ENCODE peak calls at places on chromosomes 6 and 20, in four cellular contexts. One of them, this sample, is unnamed.

GRCh38 chr6:137983269-137983668 is 116.2 kb downstream of the TNFAIP3 start:
- DNase-seq in bronchial epithelial cell: no peak
- DNase-seq in heart left ventricle: no peak
- DNase-seq in pancreas: no peak
- DNase-seq in this sample: no peak

GRCh38 chr6:30344191-30344867 is 627 bp upstream of the RPP21 start:
- DNase-seq in pancreas: no peak
- DNase-seq in heart left ventricle: no peak
- DNase-seq in bronchial epithelial cell: no peak
- DNase-seq in this sample: no peak

GRCh38 chr6:153965996-153966395 is 73.0 kb upstream of the OPRM1 start:
- DNase-seq in bronchial epithelial cell: no peak
- DNase-seq in pancreas: no peak
- DNase-seq in heart left ventricle: no peak
- DNase-seq in this sample: no peak

GRCh38 chr6:44569931-44570385 is 182.5 kb downstream of the CDC5L start:
- DNase-seq in heart left ventricle: peak; percentile 59
- DNase-seq in bronchial epithelial cell: no peak
- DNase-seq in pancreas: no peak
- DNase-seq in this sample: peak; percentile 51

GRCh38 chr20:53097371-53097770 is 125.2 kb downstream of the TSHZ2 start:
- DNase-seq in heart left ventricle: no peak
- DNase-seq in pancreas: no peak
- DNase-seq in bronchial epithelial cell: no peak
- DNase-seq in this sample: no peak

GRCh38 chr6:13709698-13710551 is 1.7 kb downstream of the RANBP9 start:
- DNase-seq in pancreas: no peak
- DNase-seq in bronchial epithelial cell: peak; percentile 62
- DNase-seq in heart left ventricle: no peak
- DNase-seq in this sample: no peak

GRCh38 chr6:35713006-35713405 is 23.8 kb upstream of the ARMC12 start:
- DNase-seq in pancreas: no peak
- DNase-seq in bronchial epithelial cell: no peak
- DNase-seq in heart left ventricle: no peak
- DNase-seq in this sample: no peak

GRCh38 chr6:52517502-52518278 is 59.2 kb downstream of the TRAM2 start:
- DNase-seq in heart left ventricle: peak; percentile 90
- DNase-seq in bronchial epithelial cell: peak; percentile 92
- DNase-seq in pancreas: peak; percentile 77
- DNase-seq in this sample: peak; percentile 70

DNA sequence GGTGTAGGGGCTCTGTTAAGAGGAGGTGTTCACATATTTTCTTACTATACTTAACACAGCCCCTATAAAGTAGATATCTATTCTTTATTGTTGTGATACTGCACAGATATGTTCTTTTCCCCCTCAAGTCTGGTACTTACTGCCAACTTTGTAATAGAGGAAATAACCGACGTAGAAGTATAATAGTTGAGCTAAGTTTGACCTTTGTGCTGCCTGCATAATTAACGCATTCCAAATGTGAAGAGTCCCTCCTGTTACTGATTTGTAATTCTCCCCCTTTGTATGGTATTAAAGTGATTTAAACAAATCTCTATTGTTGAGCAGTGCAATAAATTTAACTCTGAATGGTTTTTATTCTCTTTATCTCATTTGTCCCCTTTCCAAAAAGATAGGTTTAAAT is 39.0 kb downstream of the PHF3 start:
- DNase-seq in pancreas: no peak
- DNase-seq in heart left ventricle: no peak
- DNase-seq in bronchial epithelial cell: no peak
- DNase-seq in this sample: no peak
- H3K4me3 ChIP-seq in pancreas: no peak overlapping the region
- H3K4me3 ChIP-seq in heart left ventricle: no peak overlapping the region
- H3K4me3 ChIP-seq in bronchial epithelial cell: no peak overlapping the region
- H3K4me3 ChIP-seq in this sample: no peak overlapping the region

DNA sequence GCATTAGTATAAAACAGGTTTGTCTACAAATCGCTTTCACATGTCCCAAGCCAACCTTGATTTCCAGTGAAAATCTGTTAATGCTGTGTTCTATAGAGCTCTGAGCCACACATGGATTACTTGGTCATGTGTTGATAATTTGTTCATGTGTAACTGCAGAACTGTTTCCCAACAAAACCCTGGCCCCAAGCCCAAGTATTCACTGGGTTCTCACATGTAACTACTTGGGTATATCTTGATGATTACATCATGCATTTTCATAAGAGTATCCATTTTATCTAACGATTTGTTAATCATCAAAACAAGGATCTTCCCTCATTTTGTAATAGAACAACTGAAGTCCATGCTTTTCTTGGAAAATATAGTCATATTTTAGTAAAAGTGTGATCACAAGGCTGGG is 657.6 kb downstream of the PRKN start:
- DNase-seq in pancreas: no peak
- DNase-seq in bronchial epithelial cell: no peak
- DNase-seq in heart left ventricle: no peak
- DNase-seq in this sample: no peak
- H3K4me3 ChIP-seq in pancreas: no peak overlapping the region
- H3K4me3 ChIP-seq in bronchial epithelial cell: no peak overlapping the region
- H3K4me3 ChIP-seq in heart left ventricle: no peak overlapping the region
- H3K4me3 ChIP-seq in this sample: no peak overlapping the region

GRCh38 chr20:23034721-23035671 is at the start of gene SSTR4:
- DNase-seq in heart left ventricle: no peak
- DNase-seq in bronchial epithelial cell: no peak
- DNase-seq in pancreas: no peak
- DNase-seq in this sample: no peak
- H3K4me3 ChIP-seq in heart left ventricle: peak within 1 kb of the TSS; percentile 12
- H3K4me3 ChIP-seq in bronchial epithelial cell: no peak within 1 kb of the TSS
- H3K4me3 ChIP-seq in pancreas: no peak within 1 kb of the TSS
- H3K4me3 ChIP-seq in this sample: peak within 1 kb of the TSS; percentile 19

GRCh38 chr20:57395111-57395959 is 4.1 kb downstream of the RBM38 start:
- DNase-seq in pancreas: peak; percentile 28
- DNase-seq in bronchial epithelial cell: peak; percentile 53
- DNase-seq in heart left ventricle: peak; percentile 86
- DNase-seq in this sample: peak; percentile 86
- H3K4me3 ChIP-seq in pancreas: no peak overlapping the region
- H3K4me3 ChIP-seq in bronchial epithelial cell: no peak overlapping the region
- H3K4me3 ChIP-seq in heart left ventricle: peak overlapping the region; percentile 27
- H3K4me3 ChIP-seq in this sample: no peak overlapping the region

DNA sequence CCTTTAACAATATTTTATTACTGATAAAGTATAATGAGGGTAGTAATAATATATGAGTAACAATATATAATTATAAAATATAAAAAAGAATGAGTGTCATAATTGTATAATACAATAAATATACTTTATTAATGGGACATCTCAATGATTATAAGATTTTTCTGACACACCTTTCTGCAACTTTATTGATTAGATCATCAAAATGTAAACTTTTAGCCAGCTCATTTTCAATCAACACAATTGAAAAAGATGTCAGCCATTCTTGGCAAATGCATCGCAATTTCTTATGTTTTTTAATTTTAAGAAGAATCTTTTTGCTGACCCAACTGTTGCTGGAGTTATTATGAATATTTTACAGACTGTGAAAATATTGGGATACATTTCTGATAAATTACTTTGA is 132.4 kb upstream of the RNF217 start:
- DNase-seq in bronchial epithelial cell: no peak
- DNase-seq in heart left ventricle: no peak
- DNase-seq in pancreas: no peak
- DNase-seq in this sample: no peak
- H3K4me3 ChIP-seq in bronchial epithelial cell: no peak overlapping the region
- H3K4me3 ChIP-seq in heart left ventricle: no peak overlapping the region
- H3K4me3 ChIP-seq in pancreas: no peak overlapping the region
- H3K4me3 ChIP-seq in this sample: no peak overlapping the region

GRCh38 chr6:5999688-6000608 is 6.8 kb downstream of the NRN1 start:
- DNase-seq in pancreas: no peak
- DNase-seq in bronchial epithelial cell: no peak
- DNase-seq in heart left ventricle: no peak
- DNase-seq in this sample: no peak
- H3K4me3 ChIP-seq in pancreas: no peak overlapping the region
- H3K4me3 ChIP-seq in bronchial epithelial cell: no peak overlapping the region
- H3K4me3 ChIP-seq in heart left ventricle: peak overlapping the region; percentile 38
- H3K4me3 ChIP-seq in this sample: peak overlapping the region; percentile 24

GRCh38 chr20:5074050-5074674 is 45.6 kb downstream of the PCNA start:
- DNase-seq in bronchial epithelial cell: no peak
- DNase-seq in heart left ventricle: no peak
- DNase-seq in pancreas: no peak
- DNase-seq in this sample: no peak

GRCh38 chr20:5070081-5070480 is 49.7 kb downstream of the PCNA start:
- DNase-seq in pancreas: no peak
- DNase-seq in heart left ventricle: no peak
- DNase-seq in bronchial epithelial cell: no peak
- DNase-seq in this sample: no peak

GRCh38 chr20:5073154-5074049 is 46.4 kb downstream of the PCNA start:
- DNase-seq in bronchial epithelial cell: peak; percentile 73
- DNase-seq in heart left ventricle: peak; percentile 89
- DNase-seq in pancreas: peak; percentile 92
- DNase-seq in this sample: peak; percentile 50

GRCh38 chr20:5070570-5070969 is 49.2 kb downstream of the PCNA start:
- DNase-seq in pancreas: no peak
- DNase-seq in bronchial epithelial cell: no peak
- DNase-seq in heart left ventricle: no peak
- DNase-seq in this sample: no peak

DNA sequence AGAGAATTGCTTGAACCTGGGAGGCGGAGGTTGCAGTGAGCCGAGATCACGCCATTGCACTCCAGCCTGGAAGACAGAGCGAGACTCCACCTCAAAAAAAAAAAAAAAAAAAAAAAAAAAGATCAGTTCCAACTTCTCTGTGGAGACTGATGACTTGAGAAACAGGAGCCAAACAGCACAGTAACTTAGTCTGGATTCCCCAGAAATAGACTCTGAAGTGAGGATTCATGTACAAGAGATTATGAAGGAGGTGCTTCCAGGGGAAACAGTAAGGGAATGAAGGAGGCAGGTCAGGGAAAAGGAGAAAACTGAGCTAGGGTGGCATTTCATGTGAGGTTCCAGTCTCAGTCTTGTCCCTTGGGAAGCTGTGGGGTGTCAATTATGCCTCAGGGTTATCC is 47.0 kb downstream of the PCNA start:
- DNase-seq in bronchial epithelial cell: no peak
- DNase-seq in pancreas: no peak
- DNase-seq in heart left ventricle: no peak
- DNase-seq in this sample: no peak
- H3K4me3 ChIP-seq in bronchial epithelial cell: no peak overlapping the region
- H3K4me3 ChIP-seq in pancreas: no peak overlapping the region
- H3K4me3 ChIP-seq in heart left ventricle: no peak overlapping the region
- H3K4me3 ChIP-seq in this sample: no peak overlapping the region

DNA sequence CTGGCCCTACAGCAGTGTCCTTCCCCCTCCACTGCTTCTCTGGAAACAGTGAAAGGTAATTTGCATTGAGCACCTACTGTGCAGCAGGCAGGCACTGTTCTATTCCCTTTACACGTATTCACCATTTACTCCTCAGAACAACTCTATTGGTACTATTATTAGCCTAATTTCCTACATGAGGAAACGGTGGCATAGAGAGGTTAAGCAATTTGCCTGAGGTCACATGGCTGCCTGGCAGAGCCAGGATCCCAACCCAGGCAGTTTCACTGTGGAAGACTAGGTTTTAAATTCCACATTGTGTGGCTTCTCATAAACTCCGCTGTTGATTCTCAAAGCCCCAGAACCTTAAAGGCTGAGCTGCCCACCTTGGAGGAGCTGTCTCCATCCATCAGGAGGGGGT is 72.7 kb downstream of the CLIC5 start:
- DNase-seq in pancreas: no peak
- DNase-seq in bronchial epithelial cell: no peak
- DNase-seq in heart left ventricle: no peak
- DNase-seq in this sample: no peak
- H3K4me3 ChIP-seq in pancreas: no peak overlapping the region
- H3K4me3 ChIP-seq in bronchial epithelial cell: no peak overlapping the region
- H3K4me3 ChIP-seq in heart left ventricle: no peak overlapping the region
- H3K4me3 ChIP-seq in this sample: no peak overlapping the region

GRCh38 chr6:46730918-46731461 is 4.2 kb downstream of the PLA2G7 start:
- DNase-seq in bronchial epithelial cell: no peak
- DNase-seq in pancreas: no peak
- DNase-seq in heart left ventricle: no peak
- DNase-seq in this sample: no peak

GRCh38 chr6:46734867-46735719 is at the start of gene PLA2G7:
- DNase-seq in bronchial epithelial cell: peak; percentile 19
- DNase-seq in heart left ventricle: no peak
- DNase-seq in pancreas: peak; percentile 25
- DNase-seq in this sample: peak; percentile 26

GRCh38 chr6:46736913-46737312 is 1.7 kb upstream of the PLA2G7 start:
- DNase-seq in bronchial epithelial cell: peak; percentile 35
- DNase-seq in pancreas: no peak
- DNase-seq in heart left ventricle: no peak
- DNase-seq in this sample: no peak

GRCh38 chr6:46733410-46733809 is 1.8 kb downstream of the PLA2G7 start:
- DNase-seq in heart left ventricle: no peak
- DNase-seq in bronchial epithelial cell: no peak
- DNase-seq in pancreas: no peak
- DNase-seq in this sample: no peak

DNA sequence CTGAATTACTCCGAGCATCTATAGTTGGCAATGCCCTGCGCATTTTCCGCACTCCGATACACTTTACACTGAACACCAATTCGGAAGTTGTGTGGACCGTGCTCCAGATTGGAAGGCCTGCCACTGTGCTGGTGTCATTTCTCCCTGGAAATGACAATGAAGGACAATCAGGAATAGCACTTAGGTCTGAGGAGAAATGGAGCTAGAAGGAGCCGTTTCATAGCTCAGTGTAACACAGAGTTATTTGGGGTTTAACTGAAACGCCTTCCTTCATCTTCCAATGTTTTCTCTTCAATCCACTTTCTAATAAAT is 501 bp upstream of the PLA2G7 start:
- DNase-seq in pancreas: no peak
- DNase-seq in bronchial epithelial cell: no peak
- DNase-seq in heart left ventricle: no peak
- DNase-seq in this sample: no peak
- H3K4me3 ChIP-seq in pancreas: no peak overlapping the region
- H3K4me3 ChIP-seq in bronchial epithelial cell: peak overlapping the region; percentile 31
- H3K4me3 ChIP-seq in heart left ventricle: peak overlapping the region; percentile 62
- H3K4me3 ChIP-seq in this sample: peak overlapping the region; percentile 62

GRCh38 chr6:104940238-104940880 is 16.5 kb upstream of the LIN28B start:
- DNase-seq in pancreas: no peak
- DNase-seq in heart left ventricle: no peak
- DNase-seq in bronchial epithelial cell: no peak
- DNase-seq in this sample: no peak
- H3K4me3 ChIP-seq in pancreas: no peak overlapping the region
- H3K4me3 ChIP-seq in heart left ventricle: peak overlapping the region; percentile 30
- H3K4me3 ChIP-seq in bronchial epithelial cell: no peak overlapping the region
- H3K4me3 ChIP-seq in this sample: no peak overlapping the region